ENCODE peak calls at places on chromosome 5, in six cellular contexts. One of them, this sample, is unnamed.

GRCh38 chr5:141865406-141865805 is 12.8 kb downstream of the PCDH1 start:
- DNase-seq in trophoblast cell: no peak
- DNase-seq in H9: no peak
- DNase-seq in H1: no peak
- DNase-seq in mesenchymal stem cell: no peak
- DNase-seq in neuronal stem cell: no peak
- DNase-seq in this sample: no peak

GRCh38 chr5:123754167-123754840 is 242.3 kb downstream of the CSNK1G3 start:
- DNase-seq in mesenchymal stem cell: peak
- DNase-seq in neuronal stem cell: no peak
- DNase-seq in H9: no peak
- DNase-seq in trophoblast cell: no peak
- DNase-seq in H1: no peak
- DNase-seq in this sample: peak

GRCh38 chr5:124524552-124525232 is 221.7 kb downstream of the ZNF608 start:
- DNase-seq in H1: no peak
- DNase-seq in H9: no peak
- DNase-seq in mesenchymal stem cell: no peak
- DNase-seq in trophoblast cell: no peak
- DNase-seq in neuronal stem cell: no peak
- DNase-seq in this sample: no peak

GRCh38 chr5:148730955-148731898 is 76.9 kb upstream of the HTR4 start:
- DNase-seq in mesenchymal stem cell: peak
- DNase-seq in trophoblast cell: peak
- DNase-seq in H9: peak
- DNase-seq in neuronal stem cell: peak
- DNase-seq in H1: peak
- DNase-seq in this sample: peak

GRCh38 chr5:149809919-149810691 is 80.0 kb downstream of the PPARGC1B start:
- DNase-seq in H9: no peak
- DNase-seq in H1: no peak
- DNase-seq in trophoblast cell: no peak
- DNase-seq in neuronal stem cell: no peak
- DNase-seq in mesenchymal stem cell: no peak
- DNase-seq in this sample: no peak

GRCh38 chr5:129135633-129136032 is 41.1 kb downstream of the ISOC1 start:
- DNase-seq in mesenchymal stem cell: no peak
- DNase-seq in trophoblast cell: no peak
- DNase-seq in neuronal stem cell: no peak
- DNase-seq in H9: peak
- DNase-seq in H1: no peak
- DNase-seq in this sample: no peak

GRCh38 chr5:136132087-136132486 is 558 bp upstream of the SMAD5 start:
- DNase-seq in H1: no peak
- DNase-seq in trophoblast cell: no peak
- DNase-seq in neuronal stem cell: peak
- DNase-seq in H9: no peak
- DNase-seq in mesenchymal stem cell: no peak
- DNase-seq in this sample: no peak

GRCh38 chr5:175853573-175854230 is 17.7 kb upstream of the CPLX2 start:
- DNase-seq in trophoblast cell: no peak
- DNase-seq in mesenchymal stem cell: no peak
- DNase-seq in neuronal stem cell: no peak
- DNase-seq in H1: no peak
- DNase-seq in H9: no peak
- DNase-seq in this sample: no peak

GRCh38 chr5:29001666-29002065 is 1963.3 kb upstream of the CDH9 start:
- DNase-seq in H1: no peak
- DNase-seq in trophoblast cell: no peak
- DNase-seq in mesenchymal stem cell: no peak
- DNase-seq in neuronal stem cell: no peak
- DNase-seq in H9: peak
- DNase-seq in this sample: no peak

GRCh38 chr5:162209005-162209605 is 141.5 kb downstream of the GABRG2 start:
- DNase-seq in mesenchymal stem cell: no peak
- DNase-seq in neuronal stem cell: peak
- DNase-seq in H1: peak
- DNase-seq in trophoblast cell: peak
- DNase-seq in H9: peak
- DNase-seq in this sample: no peak

GRCh38 chr5:139061274-139061673 is 136.9 kb downstream of the SIL1 start:
- DNase-seq in trophoblast cell: peak
- DNase-seq in H1: no peak
- DNase-seq in mesenchymal stem cell: peak
- DNase-seq in H9: no peak
- DNase-seq in neuronal stem cell: no peak
- DNase-seq in this sample: peak

GRCh38 chr5:32017638-32018429 is 156.3 kb downstream of the GOLPH3 start:
- DNase-seq in neuronal stem cell: no peak
- DNase-seq in H1: no peak
- DNase-seq in mesenchymal stem cell: no peak
- DNase-seq in trophoblast cell: no peak
- DNase-seq in H9: no peak
- DNase-seq in this sample: no peak

GRCh38 chr5:65144136-65144871 is 337.4 kb downstream of the ADAMTS6 start:
- DNase-seq in mesenchymal stem cell: no peak
- DNase-seq in H1: no peak
- DNase-seq in trophoblast cell: no peak
- DNase-seq in neuronal stem cell: no peak
- DNase-seq in H9: no peak
- DNase-seq in this sample: no peak

GRCh38 chr5:135441256-135441915 is 5.8 kb downstream of the DCANP1 start:
- DNase-seq in trophoblast cell: no peak
- DNase-seq in H1: no peak
- DNase-seq in neuronal stem cell: no peak
- DNase-seq in mesenchymal stem cell: no peak
- DNase-seq in H9: peak
- DNase-seq in this sample: no peak

GRCh38 chr5:82297711-82298110 is 19.6 kb upstream of the RPS23 start:
- DNase-seq in mesenchymal stem cell: no peak
- DNase-seq in H1: no peak
- DNase-seq in trophoblast cell: peak
- DNase-seq in H9: no peak
- DNase-seq in neuronal stem cell: no peak
- DNase-seq in this sample: no peak
- H4K91ac ChIP-seq in mesenchymal stem cell: no peak
- H4K91ac ChIP-seq in H1: no peak
- H4K91ac ChIP-seq in trophoblast cell: no peak
- H4K91ac ChIP-seq in H9: no peak
- H4K91ac ChIP-seq in neuronal stem cell: no peak
- H4K91ac ChIP-seq in this sample: no peak

GRCh38 chr5:73617510-73618279 is 8.3 kb upstream of the ARHGEF28 start:
- DNase-seq in neuronal stem cell: no peak
- DNase-seq in mesenchymal stem cell: peak
- DNase-seq in H1: no peak
- DNase-seq in trophoblast cell: peak
- DNase-seq in H9: no peak
- DNase-seq in this sample: peak
- H4K91ac ChIP-seq in neuronal stem cell: no peak
- H4K91ac ChIP-seq in mesenchymal stem cell: no peak
- H4K91ac ChIP-seq in H1: no peak
- H4K91ac ChIP-seq in trophoblast cell: no peak
- H4K91ac ChIP-seq in H9: no peak
- H4K91ac ChIP-seq in this sample: no peak

DNA sequence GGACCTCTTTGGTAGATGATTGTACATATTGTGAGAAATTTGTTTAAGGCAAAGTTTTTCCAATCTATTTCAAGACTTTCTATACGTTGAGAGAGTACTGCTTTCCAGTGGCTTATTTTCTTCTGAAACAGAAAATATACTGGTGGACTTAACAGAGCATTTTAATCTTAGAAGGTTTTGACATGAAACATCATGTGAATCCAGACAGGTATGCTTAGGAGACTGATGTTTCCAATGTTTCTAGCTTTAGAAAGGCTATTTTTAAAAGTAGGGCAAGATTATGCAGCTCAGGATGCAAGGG is 71.0 kb downstream of the PIK3R1 start:
- DNase-seq in trophoblast cell: no peak
- DNase-seq in mesenchymal stem cell: no peak
- DNase-seq in neuronal stem cell: no peak
- DNase-seq in H9: no peak
- DNase-seq in H1: no peak
- DNase-seq in this sample: no peak
- H4K91ac ChIP-seq in trophoblast cell: no peak
- H4K91ac ChIP-seq in mesenchymal stem cell: no peak
- H4K91ac ChIP-seq in neuronal stem cell: no peak
- H4K91ac ChIP-seq in H9: no peak
- H4K91ac ChIP-seq in H1: no peak
- H4K91ac ChIP-seq in this sample: no peak

GRCh38 chr5:11602298-11602697 is 301.9 kb downstream of the CTNND2 start:
- DNase-seq in mesenchymal stem cell: no peak
- DNase-seq in trophoblast cell: no peak
- DNase-seq in neuronal stem cell: no peak
- DNase-seq in H1: no peak
- DNase-seq in H9: no peak
- DNase-seq in this sample: no peak
- H4K91ac ChIP-seq in mesenchymal stem cell: no peak
- H4K91ac ChIP-seq in trophoblast cell: no peak
- H4K91ac ChIP-seq in neuronal stem cell: no peak
- H4K91ac ChIP-seq in H1: no peak
- H4K91ac ChIP-seq in H9: no peak
- H4K91ac ChIP-seq in this sample: no peak

GRCh38 chr5:6431214-6432195 is 17.2 kb upstream of the UBE2QL1 start:
- DNase-seq in mesenchymal stem cell: no peak
- DNase-seq in neuronal stem cell: no peak
- DNase-seq in H9: no peak
- DNase-seq in H1: no peak
- DNase-seq in trophoblast cell: no peak
- DNase-seq in this sample: no peak

GRCh38 chr5:6435356-6435755 is 13.3 kb upstream of the UBE2QL1 start:
- DNase-seq in trophoblast cell: no peak
- DNase-seq in neuronal stem cell: no peak
- DNase-seq in H1: peak
- DNase-seq in mesenchymal stem cell: no peak
- DNase-seq in H9: peak
- DNase-seq in this sample: no peak

GRCh38 chr5:6434737-6435136 is 13.9 kb upstream of the UBE2QL1 start:
- DNase-seq in mesenchymal stem cell: no peak
- DNase-seq in trophoblast cell: no peak
- DNase-seq in H1: no peak
- DNase-seq in neuronal stem cell: no peak
- DNase-seq in H9: no peak
- DNase-seq in this sample: no peak

GRCh38 chr5:6430418-6431028 is 18.1 kb upstream of the UBE2QL1 start:
- DNase-seq in trophoblast cell: no peak
- DNase-seq in H9: no peak
- DNase-seq in neuronal stem cell: no peak
- DNase-seq in H1: no peak
- DNase-seq in mesenchymal stem cell: no peak
- DNase-seq in this sample: no peak

DNA sequence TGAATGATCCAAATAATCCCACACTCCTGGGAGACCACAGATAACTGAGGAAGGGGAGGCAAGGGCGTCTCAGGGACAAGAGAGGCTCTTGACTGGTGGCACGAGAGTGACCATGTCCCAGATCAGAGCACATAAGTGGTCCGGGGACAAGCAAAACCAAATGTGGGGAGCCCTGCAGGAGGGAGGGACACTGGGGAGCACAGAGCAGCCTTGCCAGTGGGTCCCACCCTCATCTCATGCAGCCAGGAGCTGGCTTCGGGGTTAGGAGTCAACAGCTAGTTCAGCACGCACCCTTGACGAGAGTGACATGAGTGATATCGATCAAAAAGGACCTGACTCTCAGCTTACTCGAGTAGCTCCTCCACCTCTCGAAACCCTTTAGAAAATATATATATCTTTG is 16.5 kb upstream of the UBE2QL1 start:
- DNase-seq in H1: no peak
- DNase-seq in trophoblast cell: no peak
- DNase-seq in mesenchymal stem cell: no peak
- DNase-seq in neuronal stem cell: no peak
- DNase-seq in H9: no peak
- DNase-seq in this sample: no peak
- H4K91ac ChIP-seq in H1: no peak
- H4K91ac ChIP-seq in trophoblast cell: no peak
- H4K91ac ChIP-seq in mesenchymal stem cell: no peak
- H4K91ac ChIP-seq in neuronal stem cell: no peak
- H4K91ac ChIP-seq in H9: no peak
- H4K91ac ChIP-seq in this sample: no peak

GRCh38 chr5:74942622-74943286 is 76.6 kb upstream of the FAM169A start:
- DNase-seq in mesenchymal stem cell: no peak
- DNase-seq in H9: no peak
- DNase-seq in H1: no peak
- DNase-seq in trophoblast cell: no peak
- DNase-seq in neuronal stem cell: no peak
- DNase-seq in this sample: no peak
- H4K91ac ChIP-seq in mesenchymal stem cell: no peak
- H4K91ac ChIP-seq in H9: no peak
- H4K91ac ChIP-seq in H1: no peak
- H4K91ac ChIP-seq in trophoblast cell: no peak
- H4K91ac ChIP-seq in neuronal stem cell: no peak
- H4K91ac ChIP-seq in this sample: no peak

GRCh38 chr5:170482511-170482910 is 21.3 kb upstream of the KCNIP1 start:
- DNase-seq in trophoblast cell: no peak
- DNase-seq in mesenchymal stem cell: no peak
- DNase-seq in H1: no peak
- DNase-seq in H9: peak
- DNase-seq in neuronal stem cell: no peak
- DNase-seq in this sample: no peak

GRCh38 chr5:170481839-170482238 is 22.0 kb upstream of the KCNIP1 start:
- DNase-seq in H1: no peak
- DNase-seq in neuronal stem cell: no peak
- DNase-seq in trophoblast cell: no peak
- DNase-seq in H9: no peak
- DNase-seq in mesenchymal stem cell: no peak
- DNase-seq in this sample: no peak

GRCh38 chr5:170478306-170478705 is 25.5 kb upstream of the KCNIP1 start:
- DNase-seq in mesenchymal stem cell: no peak
- DNase-seq in trophoblast cell: no peak
- DNase-seq in H9: peak
- DNase-seq in H1: no peak
- DNase-seq in neuronal stem cell: no peak
- DNase-seq in this sample: no peak

GRCh38 chr5:170479484-170479883 is 24.3 kb upstream of the KCNIP1 start:
- DNase-seq in H1: no peak
- DNase-seq in trophoblast cell: peak
- DNase-seq in neuronal stem cell: no peak
- DNase-seq in mesenchymal stem cell: peak
- DNase-seq in H9: peak
- DNase-seq in this sample: peak

DNA sequence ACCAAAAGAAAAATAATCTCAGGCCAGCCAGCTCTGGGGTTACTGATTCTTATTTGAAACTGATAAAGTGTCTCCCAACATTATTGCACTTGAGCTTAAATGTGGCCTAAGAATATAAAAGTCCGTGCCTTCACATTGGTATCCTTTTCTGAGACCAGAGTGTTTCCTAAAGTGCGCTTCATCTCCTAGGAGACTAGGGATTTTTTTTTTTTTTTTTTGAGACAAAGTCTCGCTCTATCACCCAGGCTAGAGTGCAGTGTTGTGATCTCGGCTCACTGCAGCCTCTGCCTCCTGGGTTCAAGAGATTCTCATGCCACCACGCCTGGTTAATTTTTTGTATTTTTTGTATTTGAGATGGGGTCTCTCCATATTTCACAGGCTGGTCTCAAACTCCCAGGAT is 23.5 kb upstream of the KCNIP1 start:
- DNase-seq in H9: no peak
- DNase-seq in trophoblast cell: no peak
- DNase-seq in mesenchymal stem cell: no peak
- DNase-seq in H1: no peak
- DNase-seq in neuronal stem cell: no peak
- DNase-seq in this sample: no peak
- H4K91ac ChIP-seq in H9: no peak
- H4K91ac ChIP-seq in trophoblast cell: no peak
- H4K91ac ChIP-seq in mesenchymal stem cell: no peak
- H4K91ac ChIP-seq in H1: no peak
- H4K91ac ChIP-seq in neuronal stem cell: no peak
- H4K91ac ChIP-seq in this sample: no peak

GRCh38 chr5:151675956-151676712 is 10.6 kb downstream of the SPARC start:
- DNase-seq in neuronal stem cell: no peak
- DNase-seq in H1: no peak
- DNase-seq in trophoblast cell: no peak
- DNase-seq in H9: no peak
- DNase-seq in mesenchymal stem cell: no peak
- DNase-seq in this sample: no peak
- H4K91ac ChIP-seq in neuronal stem cell: no peak
- H4K91ac ChIP-seq in H1: no peak
- H4K91ac ChIP-seq in trophoblast cell: no peak
- H4K91ac ChIP-seq in H9: no peak
- H4K91ac ChIP-seq in mesenchymal stem cell: peak
- H4K91ac ChIP-seq in this sample: peak